ENCODE peak calls at places on chromosomes 16 and 17, in four cellular contexts. X, E, T and M are unnamed samples.

GRCh38 chr17:38746893-38747384 is 1.2 kb downstream of the PCGF2 start:
- DNase-seq in X (no peak), E (no peak), T (no peak), M (no peak)

GRCh38 chr16:17416461-17417221 is 54.1 kb downstream of the XYLT1 start:
- DNase-seq in X (no peak), E (no peak), T (no peak), M (peak)

GRCh38 chr16:51988977-51989376 is 558.0 kb downstream of the TOX3 start:
- DNase-seq in X (no peak), E (no peak), T (no peak), M (no peak)

GRCh38 chr17:44916781-44917241 is 1.5 kb upstream of the GFAP start:
- DNase-seq in X (no peak), E (peak), T (no peak), M (peak)

GRCh38 chr16:22232277-22233049 is 26.4 kb downstream of the EEF2K start:
- DNase-seq in X (no peak), E (peak), T (no peak), M (no peak)

GRCh38 chr16:80197790-80198201 is 343.0 kb upstream of the DYNLRB2 start:
- DNase-seq in X (no peak), E (no peak), T (no peak), M (no peak)

GRCh38 chr17:37743875-37744632 is 805 bp downstream of the HNF1B start:
- DNase-seq in X (peak), E (peak), T (no peak), M (no peak)

GRCh38 chr17:7739746-7740145 is 22.2 kb downstream of the DNAH2 start:
- DNase-seq in X (no peak), E (no peak), T (no peak), M (no peak)

GRCh38 chr17:63516910-63517824 is 6.0 kb upstream of the KCNH6 start:
- DNase-seq in X (no peak), E (peak), T (no peak), M (no peak)

GRCh38 chr16:70765491-70765890 is 35.5 kb downstream of the VAC14 start:
- DNase-seq in X (no peak), E (no peak), T (no peak), M (no peak)

GRCh38 chr17:39600469-39601009 is 7.2 kb downstream of the NEUROD2 start:
- DNase-seq in X (no peak), E (no peak), T (no peak), M (no peak)

GRCh38 chr17:72440961-72441360 is 320.1 kb downstream of the SOX9 start:
- DNase-seq in X (no peak), E (no peak), T (no peak), M (no peak)

GRCh38 chr17:44192750-44193149 is 6.0 kb downstream of the TMUB2 start:
- DNase-seq in X (no peak), E (no peak), T (no peak), M (no peak)

GRCh38 chr17:77125432-77125901 is 15.3 kb upstream of the SEC14L1 start:
- DNase-seq in X (no peak), E (peak), T (no peak), M (no peak)

GRCh38 chr17:35795871-35796265 is 427 bp upstream of the MMP28 start:
- DNase-seq in X (no peak), E (no peak), T (no peak), M (no peak)

GRCh38 chr17:50658602-50659001 is 23.9 kb downstream of the ABCC3 start:
- DNase-seq in X (no peak), E (no peak), T (no peak), M (no peak)

GRCh38 chr16:818132-818531 is 17.6 kb upstream of the GNG13 start:
- DNase-seq in X (no peak), E (no peak), T (no peak), M (no peak)

GRCh38 chr17:78785011-78785662 is 3.1 kb upstream of the CYTH1 start:
- DNase-seq in X (no peak), E (no peak), T (peak), M (no peak)

GRCh38 chr16:30602595-30603277 is 7.5 kb downstream of the ZNF689 start:
- DNase-seq in X (no peak), E (no peak), T (no peak), M (no peak)

GRCh38 chr17:81615401-81615930 is 21.4 kb downstream of the NPLOC4 start:
- DNase-seq in X (no peak), E (no peak), T (no peak), M (no peak)

GRCh38 chr17:44149750-44150329 is 8.1 kb downstream of the HROB start:
- DNase-seq in X (no peak), E (no peak), T (no peak), M (no peak)

GRCh38 chr17:61414141-61414935 is 14.7 kb downstream of the TBX2 start:
- DNase-seq in X (no peak), E (no peak), T (peak), M (peak)

GRCh38 chr16:24850289-24850931 is 4.6 kb downstream of the SLC5A11 start:
- DNase-seq in X (no peak), E (peak), T (no peak), M (no peak)

GRCh38 chr17:81328489-81328888 is 33.4 kb upstream of the SLC38A10 start:
- DNase-seq in X (no peak), E (peak), T (no peak), M (no peak)

GRCh38 chr17:1259910-1260389 is 10.3 kb upstream of the BHLHA9 start:
- DNase-seq in X (no peak), E (no peak), T (no peak), M (no peak)

GRCh38 chr17:58341861-58342475 is 10.0 kb downstream of the SUPT4H1 start:
- DNase-seq in X (no peak), E (no peak), T (no peak), M (no peak)

GRCh38 chr16:86298166-86299131 is 211.9 kb upstream of the FOXF1 start:
- DNase-seq in X (no peak), E (no peak), T (peak), M (no peak)

GRCh38 chr16:65700599-65700998 is 578.7 kb upstream of the CDH11 start:
- DNase-seq in X (no peak), E (no peak), T (no peak), M (no peak)

GRCh38 chr16:65697516-65697915 is 575.7 kb upstream of the CDH11 start:
- DNase-seq in X (no peak), E (no peak), T (no peak), M (no peak)

GRCh38 chr16:65698943-65699342 is 577.1 kb upstream of the CDH11 start:
- DNase-seq in X (no peak), E (no peak), T (no peak), M (no peak)

GRCh38 chr16:65702707-65703402 is 581.0 kb upstream of the CDH11 start:
- DNase-seq in X (no peak), E (no peak), T (no peak), M (no peak)

GRCh38 chr16:65697061-65697460 is 575.2 kb upstream of the CDH11 start:
- DNase-seq in X (no peak), E (no peak), T (no peak), M (no peak)
- TF ChIP-seq CTCF in X (no peak), E (no peak), T (no peak), M (no peak)

GRCh38 chr16:13109171-13109570 is 207.8 kb downstream of the SHISA9 start:
- DNase-seq in X (no peak), E (no peak), T (no peak), M (no peak)

GRCh38 chr16:13111747-13112146 is 210.3 kb downstream of the SHISA9 start:
- DNase-seq in X (no peak), E (no peak), T (no peak), M (no peak)

GRCh38 chr16:13108126-13108525 is 206.7 kb downstream of the SHISA9 start:
- DNase-seq in X (no peak), E (no peak), T (no peak), M (no peak)

GRCh38 chr16:13112639-13113038 is 211.2 kb downstream of the SHISA9 start:
- DNase-seq in X (no peak), E (no peak), T (no peak), M (no peak)

DNA sequence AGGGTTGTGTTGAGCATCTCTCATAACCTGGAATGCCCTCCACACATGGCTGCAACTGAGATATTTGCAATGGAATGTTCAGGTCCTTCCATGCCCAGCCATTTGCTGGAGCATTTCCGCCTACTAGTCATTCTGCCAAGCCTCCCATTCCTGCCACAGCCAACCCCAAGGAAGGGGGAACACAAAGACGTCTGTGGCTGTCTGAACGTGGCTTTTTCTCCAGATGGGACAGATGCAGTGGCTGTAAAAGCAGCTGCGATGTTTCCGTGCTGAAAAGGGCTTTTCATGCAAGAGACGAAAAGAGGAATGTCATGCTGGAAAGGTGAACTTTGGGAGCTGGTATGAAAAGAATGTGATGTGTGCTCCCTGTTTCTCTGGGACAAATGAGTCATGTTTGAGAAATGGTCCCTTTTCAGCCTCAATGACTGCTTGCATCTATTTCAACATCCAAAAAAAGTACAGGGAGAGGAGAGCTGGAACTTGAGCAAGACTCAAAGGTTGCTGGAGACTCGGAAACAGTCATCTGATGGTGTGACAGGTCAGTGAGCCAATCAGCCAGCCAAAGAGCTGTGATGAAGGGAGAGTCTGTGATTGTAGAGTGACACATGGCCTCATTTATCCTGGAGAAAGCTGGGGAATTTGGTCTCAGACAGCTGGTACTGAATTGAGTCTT is 208.9 kb downstream of the SHISA9 start:
- DNase-seq in X (no peak), E (no peak), T (no peak), M (no peak)
- TF ChIP-seq CTCF in X (no peak), E (no peak), T (no peak), M (no peak)

GRCh38 chr17:28718990-28719433 is 773 bp upstream of the RPL23A start:
- DNase-seq in X (peak), E (no peak), T (no peak), M (no peak)

GRCh38 chr17:28718317-28718672 is 627 bp upstream of the RAB34 start:
- DNase-seq in X (peak), E (no peak), T (no peak), M (no peak)

GRCh38 chr17:28722413-28723158 is 2.8 kb downstream of the RPL23A start:
- DNase-seq in X (no peak), E (no peak), T (no peak), M (no peak)

GRCh38 chr17:28717578-28718316 is at the start of gene RAB34:
- DNase-seq in X (peak), E (peak), T (no peak), M (no peak)

DNA sequence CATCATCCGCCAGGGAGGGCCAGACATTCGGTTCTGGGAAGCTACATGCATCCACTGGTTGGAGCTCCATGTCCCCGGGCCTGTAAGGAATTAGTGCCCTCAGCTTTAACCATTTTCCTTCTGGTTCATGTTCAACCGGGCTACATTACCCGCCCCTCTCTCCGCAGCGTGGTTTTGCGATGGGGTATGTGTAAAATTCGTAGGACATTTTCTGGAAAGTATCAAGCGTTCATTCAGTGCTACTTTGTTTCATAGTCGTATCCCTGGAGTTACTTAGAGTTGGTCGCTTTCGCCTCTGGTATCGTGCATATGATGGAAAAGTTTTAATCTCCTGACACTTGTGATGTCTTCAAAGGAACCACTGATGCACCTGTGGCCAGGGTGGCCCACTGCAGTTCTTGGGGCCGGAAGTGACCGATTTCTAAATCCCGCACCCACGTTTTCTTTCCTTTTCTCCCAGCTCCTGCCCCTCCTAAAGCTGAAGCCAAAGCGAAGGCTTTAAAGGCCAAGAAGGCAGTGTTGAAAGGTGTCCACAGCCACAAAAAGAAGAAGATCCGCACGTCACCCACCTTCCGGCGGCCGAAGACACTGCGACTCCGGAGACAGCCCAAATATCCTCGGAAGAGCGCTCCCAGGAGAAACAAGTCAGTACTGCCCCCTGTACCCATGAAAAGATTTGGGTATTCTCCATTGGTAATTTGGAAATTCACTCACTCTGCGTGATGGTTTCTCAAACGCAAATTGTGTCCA is 637 bp downstream of the RPL23A start:
- DNase-seq in X (no peak), E (no peak), T (no peak), M (no peak)
- TF ChIP-seq CTCF in X (peak), E (no peak), T (no peak), M (no peak)

GRCh38 chr16:57830890-57831484 is 28.7 kb upstream of the KIFC3 start:
- DNase-seq in X (no peak), E (no peak), T (no peak), M (no peak)

GRCh38 chr16:57826706-57827625 is 24.7 kb upstream of the KIFC3 start:
- DNase-seq in X (no peak), E (no peak), T (no peak), M (no peak)

GRCh38 chr16:57826040-57826434 is 23.7 kb upstream of the KIFC3 start:
- DNase-seq in X (no peak), E (no peak), T (no peak), M (no peak)

GRCh38 chr16:57829969-57830360 is 27.7 kb upstream of the KIFC3 start:
- DNase-seq in X (no peak), E (no peak), T (no peak), M (no peak)

DNA sequence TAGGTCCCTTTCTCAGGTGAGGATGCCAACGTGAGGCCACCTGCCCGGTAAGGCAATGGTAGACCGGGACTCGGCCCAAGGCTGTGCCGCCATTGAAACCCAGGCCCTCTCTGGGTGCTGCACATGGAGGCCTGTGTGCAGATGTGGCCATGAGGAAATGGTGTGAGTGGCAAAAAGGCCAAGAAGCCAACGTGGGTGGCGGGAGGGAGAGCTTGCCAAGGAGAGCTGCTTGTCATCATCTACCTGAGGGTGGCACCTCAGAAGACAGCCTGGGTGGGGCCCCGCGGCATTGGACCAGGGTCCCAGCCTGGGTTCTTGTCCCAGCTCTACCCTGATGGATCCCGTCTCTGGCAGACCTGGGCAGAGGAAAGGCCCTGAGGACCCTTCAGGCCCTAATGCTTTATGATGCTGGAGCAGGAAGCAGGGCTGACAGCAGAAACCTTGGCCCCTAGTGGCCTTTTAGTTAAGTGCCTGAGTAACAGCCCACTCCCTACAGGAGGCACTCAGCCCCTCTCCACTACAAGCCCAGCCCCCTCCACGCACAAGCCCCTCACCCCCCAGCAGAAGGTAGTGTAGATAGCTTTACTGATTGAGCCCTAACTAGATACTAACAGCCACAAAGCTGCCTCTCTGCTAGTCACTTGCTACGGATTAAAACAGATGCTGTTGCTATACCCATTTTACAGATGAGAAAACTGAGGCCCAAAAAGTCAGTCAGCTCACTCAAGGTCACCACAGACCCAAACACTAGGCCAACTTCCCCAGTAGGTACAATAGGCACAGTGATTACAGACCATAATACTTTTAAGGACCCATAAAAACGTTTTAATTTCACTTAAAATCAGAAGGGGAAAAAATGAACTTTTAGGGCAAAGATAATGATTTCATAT is 26.2 kb upstream of the KIFC3 start:
- DNase-seq in X (no peak), E (no peak), T (no peak), M (no peak)
- TF ChIP-seq CTCF in X (peak), E (no peak), T (peak), M (no peak)

GRCh38 chr16:4307215-4308037 is 8.4 kb upstream of the GLIS2 start:
- DNase-seq in X (peak), E (peak), T (no peak), M (peak)
- TF ChIP-seq CTCF in X (no peak), E (no peak), T (no peak), M (no peak)